ENCODE peak calls at places on chromosomes 2 and 18, in seven cellular contexts. V is ovary, H is spleen, I is sigmoid colon, P is WTC11, B is stomach, J is neural crest cell. Q is an unnamed sample.

GRCh38 chr2:231415029-231415428 is 19.5 kb downstream of the B3GNT7 start:
- DNase-seq in V (no peak), H (no peak), I (no peak), P (no peak), B (no peak), J (no peak), Q (no peak)

GRCh38 chr2:154844513-154844912 is 146.0 kb downstream of the KCNJ3 start:
- DNase-seq in V (no peak), H (peak), I (no peak), P (no peak), B (no peak), J (no peak), Q (no peak)

GRCh38 chr2:120360307-120360855 is 14.4 kb downstream of the INHBB start:
- DNase-seq in V (no peak), H (no peak), I (no peak), P (no peak), B (no peak), J (no peak), Q (no peak)

GRCh38 chr2:160689441-160689840 is 195.8 kb upstream of the RBMS1 start:
- DNase-seq in V (no peak), H (no peak), I (no peak), P (no peak), B (no peak), J (no peak), Q (no peak)

GRCh38 chr2:145058457-145058856 is 538.5 kb upstream of the ZEB2 start:
- DNase-seq in V (no peak), H (no peak), I (no peak), P (no peak), B (no peak), J (no peak), Q (no peak)

GRCh38 chr2:158835431-158835830 is 40.3 kb downstream of the DAPL1 start:
- DNase-seq in V (no peak), H (no peak), I (no peak), P (no peak), B (no peak), J (no peak), Q (no peak)

GRCh38 chr2:201990069-201990468 is 43.6 kb upstream of the FZD7 start:
- DNase-seq in V (no peak), H (no peak), I (peak), P (no peak), B (no peak), J (no peak), Q (no peak)

GRCh38 chr18:22550366-22550765 is 132.7 kb upstream of the CTAGE1 start:
- DNase-seq in V (no peak), H (no peak), I (no peak), P (no peak), B (no peak), J (no peak), Q (no peak)

GRCh38 chr2:26330604-26331003 is 15.3 kb upstream of the SELENOI start:
- DNase-seq in V (no peak), H (no peak), I (no peak), P (no peak), B (no peak), J (no peak), Q (no peak)

GRCh38 chr2:54065411-54065810 is 50.0 kb upstream of the ACYP2 start:
- DNase-seq in V (no peak), H (no peak), I (no peak), P (no peak), B (no peak), J (no peak), Q (peak)

GRCh38 chr2:164920430-164920829 is 34.9 kb downstream of the SLC38A11 start:
- DNase-seq in V (no peak), H (no peak), I (no peak), P (no peak), B (no peak), J (no peak), Q (peak)

GRCh38 chr2:96942907-96943632 is 43.3 kb downstream of the FAM178B start:
- DNase-seq in V (no peak), H (no peak), I (no peak), P (no peak), B (no peak), J (no peak), Q (no peak)

DNA sequence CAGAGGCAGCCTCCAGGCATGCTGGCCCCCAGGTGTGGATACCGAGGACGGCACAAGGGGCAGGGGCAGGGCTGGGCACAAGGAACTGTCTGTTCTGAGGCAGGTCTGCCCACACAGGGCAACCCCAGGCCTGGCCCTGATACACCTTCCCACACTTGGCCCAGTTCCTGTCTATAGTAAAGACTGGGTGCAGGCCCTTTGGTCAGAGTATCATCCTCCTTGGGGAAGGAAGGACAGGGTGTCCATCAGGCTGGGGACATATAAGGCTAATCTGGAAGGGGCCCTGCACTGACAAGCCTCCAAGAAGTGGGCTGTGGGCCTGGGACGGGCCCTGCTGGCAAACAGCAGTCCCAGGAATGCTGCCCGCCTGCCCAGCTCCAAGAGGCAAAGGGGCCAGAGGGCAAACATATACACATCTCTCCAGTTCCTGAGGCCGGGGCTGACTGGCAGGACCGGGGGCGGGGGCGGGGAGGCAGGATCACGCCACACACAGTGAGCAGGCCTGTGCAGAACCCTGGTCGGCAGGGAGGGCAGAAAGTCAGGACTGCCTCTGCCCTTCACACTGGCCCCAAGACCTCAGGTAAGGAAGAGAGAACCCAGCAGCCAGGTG is 18.9 kb downstream of the SDC1 start:
- DNase-seq in V (no peak), H (no peak), I (no peak), P (no peak), B (peak), J (no peak), Q (no peak)
- TF ChIP-seq CTCF in V (no peak), H (no peak), I (no peak), P (no peak), B (no peak), J (no peak), Q (no peak)

GRCh38 chr2:149259136-149259535 is 71.3 kb upstream of the LYPD6 start:
- DNase-seq in V (no peak), H (no peak), I (no peak), P (no peak), B (no peak), J (no peak), Q (no peak)

GRCh38 chr2:149261672-149262071 is 68.7 kb upstream of the LYPD6 start:
- DNase-seq in V (no peak), H (no peak), I (no peak), P (no peak), B (no peak), J (no peak), Q (no peak)

DNA sequence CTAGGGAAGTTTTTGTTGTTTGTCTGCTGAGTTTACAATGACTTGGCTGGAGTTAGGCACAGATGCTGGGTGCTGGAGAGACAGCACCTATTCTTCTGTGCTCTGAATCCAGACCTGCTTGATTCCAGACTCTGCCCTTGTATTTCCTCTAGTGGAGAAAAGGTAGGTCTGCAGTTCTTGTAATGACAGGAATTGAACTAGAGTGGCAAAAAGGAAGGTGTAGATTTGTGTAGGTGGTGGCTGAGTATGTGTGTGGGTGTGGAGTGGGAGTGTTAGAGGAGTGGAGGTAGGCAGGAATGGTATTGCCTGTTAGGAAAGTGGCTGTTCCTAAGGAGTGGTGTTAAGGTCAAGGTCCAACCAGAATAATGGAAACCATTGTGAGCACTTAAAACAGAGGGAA is 71.9 kb upstream of the LYPD6 start:
- DNase-seq in V (no peak), H (no peak), I (no peak), P (no peak), B (no peak), J (no peak), Q (no peak)
- TF ChIP-seq CTCF in V (no peak), H (no peak), I (no peak), P (peak), B (no peak), J (peak), Q (no peak)

DNA sequence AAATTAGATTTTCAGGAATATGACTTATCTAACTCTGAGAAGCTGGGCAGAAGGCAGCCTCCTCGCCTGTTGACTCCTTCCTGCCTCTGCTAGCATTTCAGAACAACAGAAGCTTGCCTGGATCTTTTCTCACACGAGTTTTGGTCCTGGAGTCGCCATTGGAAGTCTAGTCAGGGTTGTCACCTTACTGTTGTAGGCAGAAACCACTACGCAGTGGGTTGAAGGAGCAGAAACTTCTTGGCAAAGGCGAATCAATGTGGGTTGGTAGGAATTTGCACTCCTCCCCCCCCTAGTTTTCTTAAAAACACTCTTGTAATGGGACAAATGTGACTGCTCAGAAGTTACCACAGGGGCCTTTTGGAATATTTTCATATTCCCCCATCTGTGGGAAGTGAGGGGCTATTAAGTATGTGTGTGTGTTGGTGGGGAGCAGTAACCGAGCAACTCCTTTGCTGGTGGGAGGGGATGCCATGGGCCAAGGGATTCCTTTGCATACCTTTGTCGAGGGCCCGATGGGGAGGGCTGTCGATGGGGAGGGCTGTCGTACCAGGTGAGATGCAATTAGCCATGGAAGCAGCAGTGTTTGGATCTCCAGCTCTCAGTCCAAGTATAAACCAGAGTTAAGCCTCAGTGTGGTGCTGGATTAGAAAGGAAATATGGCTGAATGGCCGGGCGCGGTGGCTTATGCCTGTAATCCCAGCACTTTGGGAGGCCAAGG is 117.4 kb downstream of the FMNL2 start:
- DNase-seq in V (no peak), H (no peak), I (no peak), P (peak), B (no peak), J (no peak), Q (no peak)
- TF ChIP-seq CTCF in V (no peak), H (no peak), I (no peak), P (no peak), B (no peak), J (no peak), Q (no peak)

DNA sequence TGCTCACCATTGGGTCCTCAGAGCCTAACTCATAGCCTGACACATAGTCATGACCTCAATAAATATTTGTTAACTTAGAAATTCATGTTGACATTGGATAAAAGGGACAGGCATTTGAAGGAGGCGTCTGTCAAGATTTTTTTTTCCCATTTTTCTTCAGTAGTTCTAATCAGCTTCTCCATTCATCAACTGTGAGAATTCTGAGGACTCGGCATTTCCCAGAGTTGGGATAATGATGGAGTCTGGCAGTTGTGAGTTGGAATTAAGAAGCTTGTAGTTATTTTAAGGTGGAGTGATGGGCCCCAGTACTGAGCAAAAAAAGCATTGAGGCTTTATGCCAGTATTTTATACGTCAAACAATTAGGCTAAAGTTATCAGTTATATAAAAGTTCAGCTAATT is 4.6 kb downstream of the SPATS2L start:
- DNase-seq in V (no peak), H (no peak), I (no peak), P (no peak), B (no peak), J (no peak), Q (no peak)
- TF ChIP-seq CTCF in V (no peak), H (no peak), I (no peak), P (no peak), B (no peak), J (no peak), Q (no peak)

GRCh38 chr2:16508061-16508851 is 157.4 kb downstream of the CYRIA start:
- DNase-seq in V (peak), H (no peak), I (no peak), P (peak), B (peak), J (peak), Q (no peak)
- TF ChIP-seq CTCF in V (peak), H (peak), I (peak), P (peak), B (no peak), J (peak), Q (peak)

GRCh38 chr2:9167718-9168657 is 38.6 kb upstream of the ASAP2 start:
- DNase-seq in V (no peak), H (peak), I (no peak), P (no peak), B (peak), J (no peak), Q (no peak)
- TF ChIP-seq CTCF in V (no peak), H (no peak), I (no peak), P (no peak), B (no peak), J (no peak), Q (no peak)

DNA sequence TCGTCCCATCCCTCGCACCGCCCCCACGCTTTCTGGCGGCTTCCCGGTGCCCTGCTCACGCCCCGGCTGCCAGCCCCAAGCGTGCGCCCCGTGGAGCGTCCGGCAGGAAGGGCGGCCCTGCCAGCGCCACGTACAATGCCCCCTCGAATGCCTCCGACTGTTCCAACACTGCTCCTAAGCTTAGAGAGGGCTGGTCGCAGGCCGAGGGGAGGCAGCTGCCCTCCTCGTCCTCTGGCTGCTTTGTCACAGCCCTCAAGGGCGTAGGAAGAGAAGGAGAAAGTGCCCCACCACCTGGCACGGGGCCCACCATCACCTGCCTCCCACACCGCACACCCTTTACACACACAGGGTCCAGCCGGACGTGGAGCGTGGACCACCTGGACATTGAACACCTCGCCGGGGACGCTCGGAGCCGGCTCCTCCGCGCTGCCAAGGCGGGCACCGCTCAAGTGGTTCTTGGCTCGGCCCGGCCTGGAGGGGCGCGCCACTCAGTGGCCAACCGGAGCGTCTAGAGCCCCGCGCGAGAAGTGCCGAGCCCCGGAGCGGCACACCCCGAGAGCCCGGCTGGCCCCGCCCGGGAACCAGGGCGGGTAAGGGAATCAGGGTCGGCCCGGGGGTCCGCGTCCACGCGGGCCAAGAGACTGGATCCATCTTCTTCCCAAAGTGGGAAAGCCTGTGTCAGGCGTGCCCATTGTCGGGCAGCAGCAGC is 830 bp downstream of the DNER start:
- DNase-seq in V (no peak), H (no peak), I (no peak), P (peak), B (peak), J (peak), Q (no peak)
- TF ChIP-seq CTCF in V (no peak), H (no peak), I (no peak), P (no peak), B (no peak), J (peak), Q (peak)

DNA sequence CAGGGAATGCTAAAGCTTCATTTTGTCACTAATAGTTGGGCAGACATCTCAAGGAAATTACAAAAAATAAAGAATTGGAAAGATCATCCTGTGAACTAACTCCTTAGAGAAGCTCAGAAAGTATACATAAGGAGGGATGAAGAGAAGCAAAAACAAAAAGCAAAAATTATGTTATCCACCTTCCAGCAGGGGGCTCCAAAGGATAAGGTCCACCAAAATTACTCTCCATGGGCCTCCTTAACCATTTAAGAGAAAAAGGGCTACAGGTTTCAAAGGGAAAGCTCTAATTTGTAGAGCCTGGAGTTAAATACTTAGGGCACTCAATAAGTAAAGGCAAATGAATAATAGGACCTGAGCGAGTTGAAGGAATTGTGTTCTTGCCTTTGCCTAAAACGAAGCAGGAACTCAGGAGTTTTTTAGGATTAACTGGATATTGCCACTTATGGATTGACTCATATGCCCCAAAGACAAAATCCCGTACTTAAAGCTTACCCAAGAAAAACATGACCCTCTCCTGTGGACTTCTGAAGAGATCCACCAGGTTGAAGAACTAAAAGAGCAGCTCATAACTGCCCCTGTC is 1167.9 kb downstream of the DSC3 start:
- DNase-seq in V (no peak), H (no peak), I (no peak), P (peak), B (no peak), J (peak), Q (peak)
- TF ChIP-seq CTCF in V (no peak), H (no peak), I (no peak), P (peak), B (no peak), J (peak), Q (peak)

DNA sequence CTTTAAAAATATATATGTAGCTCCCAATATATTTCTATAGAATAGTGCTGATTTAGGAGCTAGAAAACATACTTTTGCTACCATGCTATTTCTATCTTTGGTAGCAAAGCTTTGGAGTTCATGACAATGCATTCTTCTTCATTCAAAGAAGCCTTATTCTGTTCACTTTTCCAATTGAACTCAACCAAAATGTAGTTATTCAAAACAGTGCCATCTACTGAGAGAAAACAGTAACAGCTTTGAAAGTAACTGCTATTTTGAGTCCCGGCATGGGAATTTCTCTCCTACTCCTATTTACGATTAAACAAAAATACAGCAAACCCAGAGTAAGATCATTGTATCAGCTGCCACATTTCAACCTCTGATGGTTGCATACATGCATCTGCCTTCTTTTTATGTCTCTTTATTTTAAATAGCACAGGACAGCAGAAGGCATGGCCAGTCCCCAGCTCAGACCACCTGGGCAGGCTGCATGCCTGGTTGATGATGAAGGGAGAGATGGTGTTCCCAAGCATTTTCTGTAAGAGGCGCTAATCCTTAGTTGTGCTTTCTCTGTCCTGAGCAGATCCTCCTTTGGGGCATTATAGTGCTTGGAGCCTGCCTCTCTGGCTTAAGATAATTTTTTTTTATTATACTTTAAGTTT is 69.7 kb upstream of the SULT1C3 start:
- DNase-seq in V (no peak), H (no peak), I (no peak), P (no peak), B (no peak), J (no peak), Q (no peak)
- TF ChIP-seq CTCF in V (no peak), H (no peak), I (no peak), P (peak), B (no peak), J (peak), Q (peak)

Q was measured in kidney epithelial cell.